ENCODE peak calls at places on chromosomes 6 and 20, in five cellular contexts. K is progenitor cell of endocrine pancreas, T is AG09309, S is breast epithelium, X is epithelial cell of esophagus. O is an unnamed sample.
A peak's percentile ranks its signal among the peaks of the same experiment; 100 is the strongest.

GRCh38 chr6:157629220-157629619 is 193.8 kb upstream of the SNX9 start:
- DNase-seq in K (no peak), T (no peak), S (no peak), X (no peak), O (no peak)

GRCh38 chr6:129701721-129702455 is 8.1 kb downstream of the ARHGAP18 start:
- DNase-seq in K (no peak), T (peak; percentile 44), S (no peak), X (no peak), O (no peak)

GRCh38 chr6:18432180-18432579 is 45.0 kb downstream of the RNF144B start:
- DNase-seq in K (no peak), T (peak; percentile 44), S (no peak), X (peak; percentile 90), O (no peak)

GRCh38 chr6:15183979-15184378 is 61.9 kb upstream of the JARID2 start:
- DNase-seq in K (no peak), T (no peak), S (no peak), X (no peak), O (no peak)

GRCh38 chr20:645318-646106 is 7.5 kb downstream of the SRXN1 start:
- DNase-seq in K (peak; percentile 77), T (no peak), S (peak; percentile 69), X (peak; percentile 69), O (peak; percentile 91)

GRCh38 chr20:9490171-9490570 is 24.2 kb upstream of the LAMP5 start:
- DNase-seq in K (no peak), T (no peak), S (no peak), X (no peak), O (no peak)

GRCh38 chr20:1130849-1131248 is 12.4 kb downstream of the PSMF1 start:
- DNase-seq in K (no peak), T (no peak), S (no peak), X (no peak), O (no peak)

GRCh38 chr20:57211949-57212889 is 54.2 kb downstream of the BMP7 start:
- DNase-seq in K (no peak), T (peak; percentile 56), S (peak; percentile 64), X (peak; percentile 81), O (peak; percentile 31)

GRCh38 chr20:41145821-41146620 is 8.7 kb downstream of the PLCG1 start:
- DNase-seq in K (no peak), T (no peak), S (no peak), X (no peak), O (no peak)

GRCh38 chr20:58233881-58234528 is 5.6 kb upstream of the ANKRD60 start:
- DNase-seq in K (peak; percentile 42), T (no peak), S (no peak), X (no peak), O (peak; percentile 85)

GRCh38 chr20:33079267-33079666 is at the start of gene BPIFB4:
- DNase-seq in K (no peak), T (no peak), S (no peak), X (no peak), O (no peak)

GRCh38 chr6:166490671-166491500 is 95.6 kb downstream of the RAMACL start:
- DNase-seq in K (no peak), T (no peak), S (no peak), X (peak; percentile 11), O (no peak)

GRCh38 chr6:168027521-168027920 is 30.1 kb downstream of the KIF25 start:
- DNase-seq in K (no peak), T (no peak), S (no peak), X (no peak), O (no peak)

GRCh38 chr6:30555428-30556005 is 772 bp downstream of the GNL1 start:
- DNase-seq in K (peak; percentile 24), T (no peak), S (peak; percentile 56), X (peak; percentile 20), O (peak; percentile 52)

GRCh38 chr20:50248104-50248631 is 57.5 kb downstream of the CEBPB start:
- DNase-seq in K (no peak), T (peak; percentile 37), S (no peak), X (peak; percentile 36), O (no peak)

GRCh38 chr6:52417675-52418111 is 2.4 kb upstream of the EFHC1 start:
- DNase-seq in K (no peak), T (peak; percentile 71), S (no peak), X (peak; percentile 65), O (no peak)

GRCh38 chr20:31829731-31830130 is 10.6 kb downstream of the MYLK2 start:
- DNase-seq in K (no peak), T (no peak), S (no peak), X (no peak), O (no peak)

GRCh38 chr20:64151634-64152530 is 12.4 kb upstream of the MYT1 start:
- DNase-seq in K (no peak), T (no peak), S (no peak), X (peak; percentile 95), O (no peak)

GRCh38 chr6:128725271-128726233 is 157.4 kb upstream of the LAMA2 start:
- DNase-seq in K (peak; percentile 11), T (peak; percentile 7), S (no peak), X (peak; percentile 51), O (peak; percentile 46)

GRCh38 chr6:52992980-52993379 is 2.1 kb downstream of the GSTA4 start:
- DNase-seq in K (no peak), T (peak; percentile 28), S (no peak), X (peak; percentile 51), O (no peak)

GRCh38 chr6:81969814-81970213 is 217.3 kb upstream of the TENT5A start:
- DNase-seq in K (no peak), T (no peak), S (no peak), X (no peak), O (no peak)

GRCh38 chr6:13913226-13914001 is 11.3 kb upstream of the RNF182 start:
- DNase-seq in K (no peak), T (no peak), S (no peak), X (no peak), O (no peak)

GRCh38 chr6:16514249-16514648 is 247.0 kb downstream of the ATXN1 start:
- DNase-seq in K (no peak), T (no peak), S (no peak), X (peak; percentile 45), O (peak; percentile 29)

GRCh38 chr6:28864321-28864923 is 59.4 kb downstream of the TRIM27 start:
- DNase-seq in K (no peak), T (no peak), S (no peak), X (no peak), O (no peak)

GRCh38 chr6:32818867-32819266 is 2.1 kb upstream of the HLA-DOB start:
- DNase-seq in K (no peak), T (no peak), S (no peak), X (no peak), O (no peak)

GRCh38 chr20:25293910-25294458 is 46.1 kb downstream of the PYGB start:
- DNase-seq in K (no peak), T (no peak), S (no peak), X (no peak), O (no peak)

GRCh38 chr20:25296094-25297093 is 48.5 kb downstream of the PYGB start:
- DNase-seq in K (no peak), T (no peak), S (no peak), X (peak; percentile 22), O (no peak)

GRCh38 chr20:25297141-25297905 is 49.4 kb downstream of the PYGB start:
- DNase-seq in K (no peak), T (no peak), S (no peak), X (no peak), O (no peak)

GRCh38 chr20:25294459-25295385 is 46.8 kb downstream of the PYGB start:
- DNase-seq in K (peak; percentile 65), T (no peak), S (no peak), X (peak; percentile 36), O (peak; percentile 82)

GRCh38 chr20:25295386-25296093 is 47.7 kb downstream of the PYGB start:
- DNase-seq in K (no peak), T (no peak), S (no peak), X (peak; percentile 51), O (no peak)
- TF ChIP-seq CTCF in K (no peak), T (no peak), S (no peak), X (peak; percentile 15), O (no peak)

DNA sequence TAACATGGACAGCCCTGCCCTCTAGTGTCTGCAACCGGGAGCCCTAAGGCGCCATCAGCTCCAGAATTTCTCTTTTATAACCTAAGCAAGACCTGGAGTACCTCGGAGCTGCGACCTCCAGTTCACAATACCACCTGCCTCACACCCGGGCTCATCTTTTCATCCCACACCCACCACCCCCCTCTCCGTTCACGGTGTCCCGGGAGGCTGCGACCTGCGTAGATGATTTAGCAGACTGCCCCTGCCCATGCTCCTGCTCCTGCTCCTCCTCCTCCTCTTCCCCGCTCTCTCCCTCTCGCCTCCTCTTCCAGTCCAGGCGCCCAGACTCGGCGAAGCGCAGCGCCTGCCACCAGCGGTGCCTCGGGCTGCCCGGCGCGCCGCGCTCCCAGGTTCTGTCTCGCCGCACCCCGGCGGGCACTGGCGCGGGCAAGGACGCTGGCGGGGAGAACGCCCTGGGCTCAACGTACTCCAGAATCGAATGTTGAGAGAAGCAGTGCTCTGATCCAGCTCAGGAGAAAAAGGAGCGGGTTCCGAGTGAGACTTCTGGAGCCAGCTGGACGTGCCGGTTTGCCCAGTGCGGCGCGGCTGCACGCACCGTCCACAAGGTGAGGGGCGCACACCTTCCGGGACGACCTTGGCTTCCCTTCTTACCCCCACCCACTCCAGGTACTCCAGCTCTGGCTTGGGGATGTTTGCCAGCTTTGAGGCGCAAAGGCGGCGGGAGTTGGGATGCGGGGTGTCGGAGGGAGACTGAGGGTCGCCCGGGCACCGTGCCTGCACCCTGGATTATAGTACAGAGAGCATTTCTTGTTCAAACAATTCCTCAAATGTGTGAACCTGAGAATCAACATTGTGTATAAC is at the start of gene HTR1E:
- DNase-seq in K (peak; percentile 71), T (no peak), S (no peak), X (peak; percentile 43), O (peak; percentile 78)
- TF ChIP-seq CTCF in K (peak; percentile 90), T (peak; percentile 33), S (no peak), X (peak; percentile 62), O (no peak)

GRCh38 chr20:45971675-45972499 is at the start of gene ZNF335:
- DNase-seq in K (peak; percentile 92), T (peak; percentile 87), S (peak; percentile 94), X (peak; percentile 95), O (peak; percentile 94)
- TF ChIP-seq CTCF in K (peak; percentile 17), T (no peak), S (peak; percentile 64), X (peak; percentile 22), O (peak; percentile 61)

DNA sequence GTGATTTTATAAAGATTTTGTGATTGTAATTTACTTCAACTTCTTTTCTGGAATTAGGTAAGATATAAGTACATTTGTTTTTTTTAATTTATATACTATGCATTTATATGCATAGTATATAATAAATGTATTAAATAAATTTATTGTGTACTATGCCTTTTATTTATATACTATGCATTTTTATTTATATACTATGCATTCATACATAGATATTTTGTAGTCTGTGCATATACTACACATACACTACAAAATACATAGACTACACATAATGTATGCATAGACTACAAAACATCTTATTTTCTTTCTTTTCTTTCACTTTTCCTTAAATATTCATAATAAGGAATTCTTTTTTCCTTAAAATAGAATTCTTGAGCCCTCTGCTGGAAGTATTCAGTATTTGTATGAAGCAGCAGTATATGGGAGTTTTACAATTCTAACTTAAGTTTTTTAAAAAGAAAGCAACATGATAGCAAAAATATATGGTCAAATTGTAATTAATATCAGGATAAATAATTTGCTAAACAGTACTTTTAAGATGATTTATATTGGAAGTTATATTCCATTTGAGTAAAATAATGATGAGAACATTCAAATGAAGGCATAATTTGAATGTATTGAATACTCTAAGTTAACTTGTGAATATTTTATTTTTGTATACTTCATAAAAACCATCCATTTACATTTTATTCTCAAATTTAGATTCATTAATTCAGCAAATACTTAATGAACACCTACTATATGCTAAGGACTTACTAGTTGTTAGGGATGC is 129.3 kb downstream of the KLHL32 start:
- DNase-seq in K (no peak), T (no peak), S (no peak), X (peak; percentile 28), O (no peak)
- TF ChIP-seq CTCF in K (peak; percentile 79), T (peak; percentile 32), S (no peak), X (peak; percentile 37), O (peak; percentile 79)